ENCODE peak calls at places on chromosomes 7 and 10, in four cellular contexts. W, T, H and X are unnamed samples. For H3K36me3, the result is how much of the 10 kb centered on the place peaks cover.

GRCh38 chr7:69736411-69736810 is 138.1 kb downstream of the AUTS2 start:
- DNase-seq in W (no peak), T (no peak), H (no peak), X (no peak)

GRCh38 chr10:102394801-102395676 is 466 bp upstream of the NFKB2 start:
- DNase-seq in W (peak), T (peak), H (peak), X (peak)

GRCh38 chr7:129423700-129424410 is 10.4 kb upstream of the STRIP2 start:
- DNase-seq in W (no peak), T (peak), H (peak), X (no peak)

GRCh38 chr7:43568529-43568928 is 14.4 kb upstream of the STK17A start:
- DNase-seq in W (no peak), T (no peak), H (no peak), X (no peak)

GRCh38 chr10:121245799-121246198 is 352.4 kb downstream of the FGFR2 start:
- DNase-seq in W (no peak), T (no peak), H (no peak), X (no peak)

GRCh38 chr10:61943699-61944444 is 42.4 kb downstream of the ARID5B start:
- DNase-seq in W (no peak), T (peak), H (peak), X (no peak)

GRCh38 chr10:71725998-71726672 is 6.6 kb upstream of the C10orf105 start:
- DNase-seq in W (peak), T (peak), H (peak), X (peak)

GRCh38 chr10:24115403-24115802 is 93.5 kb upstream of the KIAA1217 start:
- DNase-seq in W (no peak), T (no peak), H (no peak), X (no peak)

GRCh38 chr7:27616914-27617548 is 45.7 kb downstream of the HIBADH start:
- DNase-seq in W (no peak), T (no peak), H (no peak), X (no peak)

GRCh38 chr10:51010977-51011376 is 63.3 kb upstream of the PRKG1 start:
- DNase-seq in W (no peak), T (peak), H (peak), X (peak)

GRCh38 chr10:59310324-59310914 is 51.9 kb downstream of the FAM13C start:
- DNase-seq in W (no peak), T (no peak), H (no peak), X (no peak)

GRCh38 chr7:151351027-151351426 is 9.4 kb downstream of the NUB1 start:
- DNase-seq in W (no peak), T (no peak), H (no peak), X (peak)

GRCh38 chr10:8404721-8405120 is 350.2 kb downstream of the GATA3 start:
- DNase-seq in W (no peak), T (no peak), H (no peak), X (no peak)

GRCh38 chr7:67553378-67553777 is 556.7 kb downstream of the TYW1 start:
- DNase-seq in W (no peak), T (no peak), H (no peak), X (no peak)

GRCh38 chr10:3528823-3529222 is 256.2 kb downstream of the KLF6 start:
- DNase-seq in W (no peak), T (no peak), H (no peak), X (no peak)

GRCh38 chr7:139661043-139661440 is 116.8 kb downstream of the HIPK2 start:
- DNase-seq in W (no peak), T (no peak), H (no peak), X (no peak)
- H3K18ac ChIP-seq in W (no peak), T (no peak), H (no peak), X (no peak)

GRCh38 chr7:8216291-8216690 is 45.7 kb downstream of the ICA1 start:
- DNase-seq in W (no peak), T (no peak), H (no peak), X (no peak)
- H3K36me3 ChIP-seq in W (under half), T (under half), H (under half), X (under half)

DNA sequence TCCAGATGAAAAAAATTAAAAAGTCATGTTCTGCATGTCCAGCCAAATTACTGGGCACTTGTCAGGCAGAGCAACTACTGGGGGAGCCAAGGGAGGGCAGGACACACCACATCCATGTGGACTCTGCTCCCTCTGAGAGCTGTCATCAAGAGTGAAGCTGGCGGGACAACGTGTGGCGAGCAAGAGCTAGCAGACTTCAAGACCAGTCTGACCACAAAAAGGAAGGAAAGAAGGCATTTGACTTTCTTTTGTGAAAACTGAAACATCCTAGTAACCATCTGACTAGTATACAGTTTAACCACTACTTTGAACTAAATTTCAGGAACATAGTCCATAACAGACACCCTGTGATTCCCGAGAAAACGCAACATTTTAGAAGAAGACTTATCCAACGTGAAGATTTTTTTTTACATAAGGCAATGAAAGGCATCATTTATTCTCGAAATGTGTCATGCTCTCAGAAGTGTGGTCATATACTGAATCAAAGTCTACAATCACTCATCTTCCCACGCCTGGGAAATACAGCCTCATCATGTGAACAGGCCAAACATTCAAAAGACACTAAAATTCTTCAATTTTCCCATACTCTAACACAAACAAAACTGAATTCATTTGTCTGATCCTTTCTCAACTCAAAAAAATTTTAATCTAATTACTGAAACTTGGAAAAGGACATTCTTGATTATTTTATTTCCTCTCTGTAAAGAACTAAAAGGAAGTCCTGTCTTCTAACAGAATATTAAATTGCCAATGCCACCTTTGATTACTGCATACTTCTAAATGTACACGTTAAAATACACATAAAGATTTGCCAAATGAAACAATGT is 15.5 kb downstream of the CYTH3 start:
- DNase-seq in W (no peak), T (peak), H (peak), X (no peak)
- H2BK5ac ChIP-seq in W (no peak), T (no peak), H (no peak), X (no peak)

DNA sequence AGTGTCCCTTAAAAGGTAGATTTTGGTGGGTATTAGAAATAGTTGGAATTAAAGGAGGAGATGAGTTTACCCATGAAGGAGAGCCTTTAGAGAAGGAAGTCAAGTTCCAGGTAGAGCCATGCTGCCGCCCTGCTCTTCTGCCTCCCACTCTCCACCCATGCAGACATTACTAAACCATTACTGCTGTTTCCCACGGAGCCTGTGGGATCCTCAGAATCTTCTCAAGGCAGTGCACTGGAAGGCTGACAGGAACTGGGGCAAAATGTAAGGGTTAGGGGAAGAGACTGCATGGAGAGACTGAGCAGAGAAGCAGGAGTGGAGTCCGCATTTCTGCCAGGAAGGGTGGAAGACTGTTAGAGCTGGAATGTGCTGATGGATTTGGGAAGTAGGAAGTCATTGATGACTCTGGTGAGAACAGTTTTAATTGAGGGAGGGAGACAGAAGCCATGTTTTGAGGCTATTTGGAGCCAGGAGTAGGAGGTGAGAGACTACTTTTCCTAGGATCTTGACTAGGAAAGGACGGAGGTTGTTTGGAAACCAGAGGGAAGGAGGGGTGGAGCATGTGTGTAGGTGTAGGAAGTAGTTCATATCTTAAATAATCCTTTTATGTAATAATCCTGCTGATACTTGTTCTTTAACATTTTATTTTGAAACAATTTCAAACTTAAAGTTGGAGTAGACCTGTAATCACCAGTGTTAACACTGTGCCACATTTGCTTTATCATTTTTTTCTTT is 109.0 kb downstream of the CCNY start:
- DNase-seq in W (no peak), T (no peak), H (no peak), X (no peak)
- H3K18ac ChIP-seq in W (no peak), T (no peak), H (no peak), X (no peak)

GRCh38 chr7:100818825-100819224 is 8.5 kb downstream of the EPHB4 start:
- DNase-seq in W (no peak), T (no peak), H (no peak), X (no peak)

GRCh38 chr7:100819586-100819985 is 7.7 kb downstream of the EPHB4 start:
- DNase-seq in W (no peak), T (no peak), H (no peak), X (no peak)

GRCh38 chr7:100812729-100813128 is 14.6 kb downstream of the EPHB4 start:
- DNase-seq in W (no peak), T (no peak), H (no peak), X (no peak)

GRCh38 chr7:100818366-100818765 is 9.0 kb downstream of the EPHB4 start:
- DNase-seq in W (no peak), T (no peak), H (no peak), X (no peak)

GRCh38 chr7:100817097-100817496 is 10.2 kb downstream of the EPHB4 start:
- DNase-seq in W (no peak), T (no peak), H (no peak), X (no peak)
- H3K36me3 ChIP-seq in W (half or more), T (half or more), H (half or more), X (under half)

DNA sequence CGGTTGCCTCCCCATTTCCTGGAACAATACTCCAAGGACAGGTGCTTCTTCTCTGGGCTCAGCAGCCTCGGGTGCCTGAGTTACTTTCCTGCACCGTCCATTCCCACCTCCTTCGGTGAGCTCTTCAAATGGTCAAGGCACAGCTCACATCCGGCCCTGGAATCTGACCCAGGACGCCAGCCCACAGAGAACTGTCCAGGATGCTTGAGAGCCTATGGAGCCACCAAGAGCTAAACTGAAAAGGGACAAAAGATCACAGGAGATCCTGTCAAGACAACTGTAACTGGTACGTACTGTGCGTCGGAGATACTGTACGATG is 72.5 kb downstream of the CTBP2 start:
- DNase-seq in W (no peak), T (no peak), H (no peak), X (no peak)
- H2BK5ac ChIP-seq in W (no peak), T (no peak), H (no peak), X (no peak)

DNA sequence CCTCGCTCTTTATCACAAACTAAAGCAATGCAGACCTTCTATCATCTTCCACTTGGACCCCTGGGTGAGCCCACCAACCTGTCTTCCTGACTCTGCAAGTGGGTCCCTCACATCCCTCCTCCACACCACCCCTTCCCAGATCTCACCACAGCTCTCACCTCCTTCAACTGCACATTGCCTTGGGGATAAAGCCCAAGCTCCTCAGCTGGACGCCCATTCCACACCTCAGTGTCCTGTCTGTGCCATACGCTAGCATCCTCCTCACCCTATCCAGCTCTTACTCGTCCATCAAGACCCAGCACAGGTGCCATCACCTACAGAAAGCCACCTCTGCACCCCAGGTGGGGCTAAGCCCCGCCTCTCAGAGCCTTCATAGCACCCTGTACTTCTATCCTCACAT is 141.0 kb upstream of the LANCL2 start:
- DNase-seq in W (no peak), T (no peak), H (no peak), X (no peak)
- H3K18ac ChIP-seq in W (peak), T (no peak), H (no peak), X (no peak)